ENCODE peak calls at places on chromosomes 12 and 14, in eight cellular contexts. U is fibroblast of the aortic adventitia, Q is ovary, H is foreskin fibroblast, B is A549, Z is pancreas, W is sigmoid colon, S is tibial nerve. C is an unnamed sample.

GRCh38 chr12:93029091-93029490 is 100.0 kb upstream of the EEA1 start:
- DNase-seq in S (no peak), U (no peak), W (no peak), B (no peak), H (no peak), Q (no peak), Z (no peak), C (no peak)

GRCh38 chr12:129212221-129212630 is 358.9 kb downstream of the GLT1D1 start:
- DNase-seq in W (no peak), S (no peak), Z (no peak), Q (no peak), U (no peak), H (no peak), B (no peak), C (no peak)

GRCh38 chr12:56645201-56645716 is 525 bp downstream of the ATP5F1B start:
- DNase-seq in B (no peak), Z (peak), Q (peak), H (peak), S (no peak), U (no peak), W (no peak), C (no peak)

GRCh38 chr14:23113346-23114119 is 5.5 kb downstream of the CEBPE start:
- DNase-seq in U (peak), S (no peak), Q (no peak), Z (no peak), B (no peak), H (peak), W (peak), C (no peak)

GRCh38 chr14:105641075-105641937 is 114.9 kb downstream of the TMEM121 start:
- DNase-seq in Z (peak), H (no peak), B (no peak), U (no peak), S (no peak), Q (no peak), W (no peak), C (no peak)

GRCh38 chr14:80388980-80389711 is 177.8 kb upstream of the DIO2 start:
- DNase-seq in B (peak), Z (no peak), S (no peak), W (no peak), Q (no peak), U (peak), H (peak), C (no peak)

GRCh38 chr14:20412422-20412821 is 879 bp downstream of the TEP1 start:
- DNase-seq in H (peak), Q (no peak), B (no peak), U (peak), W (no peak), Z (no peak), S (no peak), C (no peak)

GRCh38 chr12:93154753-93155475 is 222.8 kb upstream of the NUDT4 start:
- DNase-seq in Z (no peak), S (no peak), W (no peak), U (peak), Q (no peak), B (no peak), H (no peak), C (no peak)

GRCh38 chr14:64566651-64567122 is 16.9 kb downstream of the PPP1R36 start:
- DNase-seq in U (peak), H (peak), Q (no peak), W (no peak), B (no peak), Z (no peak), S (no peak), C (no peak)

GRCh38 chr12:41234672-41235071 is 46.6 kb downstream of the PDZRN4 start:
- DNase-seq in U (no peak), S (no peak), H (no peak), Z (no peak), W (no peak), B (no peak), Q (no peak), C (no peak)

GRCh38 chr14:38391334-38391733 is 135.4 kb upstream of the CLEC14A start:
- DNase-seq in S (no peak), U (peak), W (no peak), Z (no peak), B (no peak), Q (no peak), H (peak), C (no peak)

GRCh38 chr12:125135906-125136305 is 70.7 kb downstream of the AACS start:
- DNase-seq in U (no peak), S (no peak), Z (no peak), B (no peak), H (no peak), W (no peak), Q (no peak), C (no peak)

GRCh38 chr14:91545946-91546716 is 36.0 kb upstream of the PPP4R3A start:
- DNase-seq in S (no peak), Z (no peak), W (no peak), Q (no peak), H (no peak), B (no peak), U (no peak), C (no peak)

GRCh38 chr12:46946137-46946536 is 120.3 kb upstream of the SLC38A4 start:
- DNase-seq in H (peak), S (no peak), W (no peak), U (no peak), B (no peak), Z (no peak), Q (no peak), C (no peak)

GRCh38 chr12:49542592-49543160 is 3.8 kb downstream of the KCNH3 start:
- DNase-seq in Z (no peak), U (no peak), Q (no peak), W (peak), B (no peak), S (no peak), H (no peak), C (no peak)

GRCh38 chr12:90970471-90970870 is 15.5 kb upstream of the CCER1 start:
- DNase-seq in S (no peak), B (peak), W (no peak), Q (no peak), H (peak), Z (no peak), U (no peak), C (no peak)

GRCh38 chr12:111451649-111452129 is 46.0 kb downstream of the SH2B3 start:
- DNase-seq in Z (peak), S (no peak), Q (no peak), H (peak), W (peak), U (peak), B (peak), C (no peak)

DNA sequence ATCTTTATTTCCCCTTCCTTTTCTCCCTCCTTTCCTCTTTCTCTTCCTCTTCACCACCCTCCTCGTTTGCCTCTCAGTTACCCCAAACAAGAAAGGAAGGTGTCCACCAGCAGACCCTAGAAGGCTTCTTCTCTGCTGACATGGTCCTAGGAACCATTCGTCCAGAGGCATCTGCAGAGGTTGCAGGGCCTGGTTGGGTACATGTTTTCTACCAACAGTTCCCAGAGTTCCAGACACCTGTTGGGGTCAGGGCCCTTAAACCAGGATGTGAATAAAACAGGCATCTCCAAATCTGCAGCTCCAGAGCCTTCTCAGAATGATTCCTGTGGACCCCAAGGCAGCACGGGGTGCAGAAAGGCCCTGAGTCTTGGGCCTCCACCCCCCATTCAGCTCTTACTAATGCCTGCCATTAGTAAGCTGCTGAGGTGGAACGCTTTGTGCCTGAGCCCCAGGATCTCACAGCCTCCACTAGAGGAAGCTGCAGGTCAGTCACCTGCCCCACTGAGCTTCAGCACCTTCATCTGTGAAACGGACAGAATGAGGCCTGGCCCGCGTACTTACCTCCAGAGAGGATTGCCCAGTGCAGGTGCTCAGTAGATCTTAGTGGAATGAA is 130.4 kb downstream of the DICER1 start:
- DNase-seq in Q (no peak), W (peak), U (no peak), S (no peak), H (no peak), B (no peak), Z (no peak), C (no peak)
- TF ChIP-seq CTCF in Q (no peak), W (no peak), U (no peak), S (no peak), H (no peak), B (no peak), Z (no peak), C (no peak)

GRCh38 chr12:20946732-20947131 is 136.2 kb downstream of the SLCO1B3 start:
- DNase-seq in Q (no peak), H (no peak), S (no peak), W (no peak), B (peak), U (peak), Z (peak), C (no peak)

DNA sequence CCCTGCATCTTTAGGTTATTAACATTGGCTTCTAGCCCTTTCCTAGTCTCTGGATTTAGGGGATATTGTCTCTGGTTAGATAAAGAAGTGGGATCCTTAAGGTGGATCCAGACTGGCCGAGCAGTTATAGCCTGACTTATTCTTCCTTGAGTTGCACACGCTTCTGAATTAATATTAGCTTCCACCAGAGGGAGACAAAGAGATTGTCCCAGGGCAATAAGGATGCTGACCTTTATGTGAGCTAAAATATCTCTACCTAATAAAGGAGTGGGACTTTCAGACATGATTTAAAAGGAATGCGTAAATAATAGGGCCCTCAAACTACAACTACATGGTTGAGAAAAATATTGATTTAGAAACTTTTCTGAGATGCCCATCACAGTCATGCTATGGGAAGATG is 139.7 kb downstream of the SLCO1B3 start:
- DNase-seq in S (no peak), B (peak), H (peak), Q (no peak), W (no peak), Z (no peak), U (peak), C (no peak)
- TF ChIP-seq CTCF in S (no peak), B (no peak), H (no peak), Q (no peak), W (no peak), Z (peak), U (peak), C (no peak)

DNA sequence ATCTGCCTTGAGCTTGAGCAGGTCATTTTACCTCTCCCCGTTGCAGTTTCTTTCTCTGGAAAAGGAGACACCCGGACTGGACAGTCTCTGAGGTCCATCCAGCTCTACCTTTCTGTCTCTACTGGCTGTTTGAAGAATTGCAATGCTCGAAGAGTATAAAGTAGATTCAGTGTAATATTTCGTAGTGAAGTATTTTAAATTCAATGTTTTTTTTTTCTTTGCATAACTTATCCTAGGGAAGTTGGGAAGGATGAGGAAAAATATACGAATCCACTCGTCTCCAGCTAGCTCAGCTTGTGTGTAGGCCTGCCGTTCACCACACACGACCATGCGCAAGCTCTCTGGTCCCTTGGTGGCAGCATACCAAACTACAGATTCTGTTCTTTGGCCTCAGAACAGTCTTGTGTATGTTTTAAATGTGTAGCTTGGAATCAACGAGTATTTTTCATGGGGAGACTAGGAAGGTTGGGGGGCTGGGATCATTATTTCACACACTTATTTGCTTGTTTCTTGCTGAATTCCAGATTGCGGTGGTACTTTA is 307.9 kb downstream of the CACNA1C start:
- DNase-seq in H (no peak), S (no peak), B (no peak), W (peak), Z (no peak), U (no peak), Q (no peak), C (no peak)
- TF ChIP-seq CTCF in H (peak), S (no peak), B (no peak), W (no peak), Z (no peak), U (peak), Q (no peak), C (no peak)

DNA sequence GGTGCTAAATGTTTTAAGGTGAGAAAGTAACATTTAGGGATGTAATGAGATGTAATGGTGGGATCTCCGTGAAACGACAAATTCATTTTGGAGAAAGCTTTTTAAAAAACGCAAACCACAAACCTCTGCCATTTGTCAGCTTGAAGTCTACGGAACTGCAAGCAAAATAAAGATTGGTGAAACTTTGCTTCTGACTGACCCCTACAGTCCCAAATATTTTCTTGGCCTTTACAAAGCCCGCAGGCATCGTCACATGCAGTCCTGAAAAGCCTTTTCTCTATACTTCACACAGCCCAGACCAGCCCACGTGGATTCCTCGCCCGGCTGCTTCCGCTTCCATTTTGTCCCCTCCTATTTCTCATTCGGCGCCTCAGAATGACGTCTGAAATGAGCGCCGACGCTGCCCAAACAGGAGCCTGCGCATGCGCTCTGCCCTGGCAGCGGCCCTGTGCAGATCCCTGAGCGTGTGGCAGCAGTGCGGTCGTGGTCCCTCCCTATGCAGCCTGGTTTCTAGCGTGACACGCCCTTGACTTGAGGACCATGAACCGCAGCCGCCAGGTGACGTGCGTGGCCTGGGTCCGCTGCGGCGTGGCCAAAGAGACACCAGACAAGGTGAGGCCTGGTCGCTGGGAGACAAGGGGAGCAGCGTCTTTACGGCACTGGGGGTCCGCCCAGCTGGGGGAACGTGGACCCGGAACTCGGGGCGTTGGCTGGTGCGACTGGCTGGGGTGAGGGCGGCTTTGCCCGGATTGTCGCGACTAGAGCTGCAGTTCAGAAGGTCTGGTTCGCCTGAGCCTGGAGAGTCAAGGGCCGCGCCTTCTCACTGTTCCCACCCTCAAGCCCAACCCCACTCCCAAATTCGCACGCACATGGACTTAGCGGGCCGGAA is at the start of gene PWP1:
- DNase-seq in Q (peak), B (peak), H (peak), U (peak), W (peak), S (peak), Z (peak), C (peak)
- TF ChIP-seq CTCF in Q (no peak), B (no peak), H (no peak), U (no peak), W (no peak), S (peak), Z (no peak), C (no peak)

DNA sequence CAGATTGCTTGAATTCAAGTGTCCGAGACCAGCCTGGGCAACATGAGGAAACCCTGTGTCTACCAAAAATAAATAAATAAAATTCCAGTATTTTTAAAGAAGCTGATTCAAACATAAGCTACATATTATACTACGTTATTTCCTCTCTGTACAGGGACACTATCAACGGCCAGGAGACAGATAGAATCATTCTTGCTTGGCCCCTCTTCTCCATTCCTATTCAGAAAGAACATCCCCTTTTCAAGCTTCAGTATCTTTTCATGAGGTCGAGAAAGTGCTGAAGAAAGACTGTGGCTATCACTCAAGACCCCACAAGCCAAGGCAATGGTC is 314 bp upstream of the DHRS7 start:
- DNase-seq in S (no peak), H (no peak), W (no peak), Z (no peak), U (no peak), Q (no peak), B (no peak), C (no peak)
- TF ChIP-seq CTCF in S (no peak), H (peak), W (no peak), Z (no peak), U (no peak), Q (no peak), B (no peak), C (no peak)

GRCh38 chr14:46344327-46344937 is 307.1 kb downstream of the RPL10L start:
- DNase-seq in U (no peak), B (peak), S (no peak), Q (no peak), H (peak), W (no peak), Z (no peak), C (no peak)
- TF ChIP-seq CTCF in U (no peak), B (peak), S (no peak), Q (no peak), H (peak), W (no peak), Z (no peak), C (no peak)

GRCh38 chr12:120229071-120229582 is 28.2 kb upstream of the RPLP0 start:
- DNase-seq in U (no peak), Q (no peak), H (no peak), W (peak), B (peak), S (no peak), Z (no peak), C (no peak)

GRCh38 chr12:120230326-120230973 is 29.5 kb upstream of the RPLP0 start:
- DNase-seq in B (peak), U (peak), W (peak), Q (peak), S (peak), Z (peak), H (peak), C (no peak)

GRCh38 chr12:120229583-120230325 is 28.8 kb upstream of the RPLP0 start:
- DNase-seq in W (peak), S (no peak), B (peak), U (peak), Z (no peak), H (peak), Q (no peak), C (no peak)

GRCh38 chr12:120230974-120231315 is 30.0 kb upstream of the RPLP0 start:
- DNase-seq in S (no peak), H (no peak), W (no peak), U (no peak), Q (no peak), Z (no peak), B (no peak), C (no peak)

GRCh38 chr12:120231316-120232011 is 30.6 kb upstream of the RPLP0 start:
- DNase-seq in W (peak), Z (peak), H (peak), B (peak), U (peak), Q (no peak), S (no peak), C (no peak)
- TF ChIP-seq CTCF in W (no peak), Z (no peak), H (no peak), B (no peak), U (peak), Q (no peak), S (no peak), C (no peak)

DNA sequence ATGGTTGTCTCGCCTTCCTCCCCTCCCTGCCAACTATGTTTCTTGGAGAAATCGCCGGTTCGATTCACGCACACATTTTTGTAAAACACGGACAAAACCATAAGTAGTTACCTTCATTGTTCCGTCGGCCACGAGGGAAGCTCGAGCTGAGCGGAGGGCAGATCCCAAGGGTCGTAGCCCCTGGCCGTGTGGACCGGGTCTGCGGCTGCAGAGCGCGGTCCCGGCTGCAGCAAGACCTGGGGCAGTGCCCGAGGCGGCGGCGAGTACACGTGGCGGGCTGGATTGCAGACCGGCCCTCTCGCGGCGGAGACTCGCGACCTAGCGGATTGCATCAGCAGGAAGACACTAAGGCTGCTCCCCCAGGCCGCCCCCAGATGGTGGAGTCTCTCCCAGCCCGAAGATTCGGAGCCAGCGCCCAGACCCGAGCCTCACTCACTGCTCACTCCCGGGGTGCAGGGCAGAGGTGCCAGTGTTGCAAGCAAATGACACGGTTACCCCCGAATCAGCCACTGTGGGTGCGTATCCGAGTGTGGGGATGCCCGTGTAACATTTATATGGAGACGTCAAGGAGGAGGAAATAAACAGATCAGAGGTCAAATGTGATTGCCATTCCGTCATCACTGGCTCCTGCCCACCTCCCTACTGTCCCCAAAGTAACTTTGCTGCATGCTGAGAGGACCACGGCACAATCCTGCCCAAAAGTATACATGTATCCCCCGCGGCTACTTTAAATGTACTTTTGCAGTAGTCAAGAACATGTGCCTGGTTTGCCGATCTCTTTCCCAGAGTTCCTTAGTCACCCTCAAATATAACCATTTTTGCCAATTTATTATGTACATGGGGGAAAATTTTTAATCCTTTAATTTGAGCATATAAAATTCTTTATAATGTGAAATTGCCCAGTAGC is at the start of gene BCAT1:
- DNase-seq in B (peak), U (peak), H (peak), W (peak), S (peak), Q (peak), Z (peak), C (peak)
- TF ChIP-seq CTCF in B (no peak), U (peak), H (no peak), W (no peak), S (peak), Q (no peak), Z (no peak), C (no peak)